ENCODE peak calls at places on chromosome 9, in seven cellular contexts. X is SK-N-SH, T is HepG2, V is K562, R is HCT116, S is GM12878, N is H1. I is an unnamed sample.

GRCh38 chr9:99046068-99046467 is 58.8 kb upstream of the TGFBR1 start:
- DNase-seq in X (no peak), T (no peak), V (no peak), R (no peak), S (no peak), N (no peak), I (peak)

GRCh38 chr9:135677641-135678168 is 14.6 kb downstream of the LCN9 start:
- DNase-seq in X (no peak), T (no peak), V (no peak), R (no peak), S (no peak), N (no peak), I (no peak)

GRCh38 chr9:130139251-130139650 is 33.0 kb upstream of the NCS1 start:
- DNase-seq in X (no peak), T (no peak), V (no peak), R (no peak), S (no peak), N (no peak), I (no peak)

GRCh38 chr9:135851748-135852147 is 55.6 kb downstream of the CAMSAP1 start:
- DNase-seq in X (no peak), T (no peak), V (no peak), R (no peak), S (no peak), N (no peak), I (no peak)

GRCh38 chr9:132411091-132411508 is 1.1 kb downstream of the CFAP77 start:
- DNase-seq in X (peak), T (peak), V (peak), R (peak), S (no peak), N (peak), I (peak)

GRCh38 chr9:29211681-29212589 is 1638.7 kb upstream of the C9orf72 start:
- DNase-seq in X (peak), T (peak), V (no peak), R (no peak), S (no peak), N (no peak), I (no peak)

GRCh38 chr9:136306691-136307208 is 2.9 kb upstream of the CCDC187 start:
- DNase-seq in X (peak), T (no peak), V (peak), R (no peak), S (no peak), N (no peak), I (no peak)

GRCh38 chr9:108035485-108035884 is 545.9 kb upstream of the KLF4 start:
- DNase-seq in X (no peak), T (no peak), V (no peak), R (no peak), S (no peak), N (no peak), I (no peak)

GRCh38 chr9:37209431-37210386 is 89.3 kb downstream of the ZCCHC7 start:
- DNase-seq in X (no peak), T (peak), V (peak), R (no peak), S (no peak), N (no peak), I (peak)

GRCh38 chr9:34589656-34590375 is at the start of gene CNTFR:
- DNase-seq in X (peak), T (no peak), V (peak), R (no peak), S (no peak), N (no peak), I (peak)

GRCh38 chr9:71669265-71669975 is 98.9 kb downstream of the CEMIP2 start:
- DNase-seq in X (no peak), T (no peak), V (no peak), R (no peak), S (no peak), N (no peak), I (no peak)

GRCh38 chr9:71783120-71783523 is 14.8 kb upstream of the CEMIP2 start:
- DNase-seq in X (no peak), T (peak), V (peak), R (no peak), S (no peak), N (no peak), I (no peak)

GRCh38 chr9:123679330-123679987 is 250.5 kb downstream of the DENND1A start:
- DNase-seq in X (peak), T (peak), V (no peak), R (no peak), S (peak), N (no peak), I (no peak)

DNA sequence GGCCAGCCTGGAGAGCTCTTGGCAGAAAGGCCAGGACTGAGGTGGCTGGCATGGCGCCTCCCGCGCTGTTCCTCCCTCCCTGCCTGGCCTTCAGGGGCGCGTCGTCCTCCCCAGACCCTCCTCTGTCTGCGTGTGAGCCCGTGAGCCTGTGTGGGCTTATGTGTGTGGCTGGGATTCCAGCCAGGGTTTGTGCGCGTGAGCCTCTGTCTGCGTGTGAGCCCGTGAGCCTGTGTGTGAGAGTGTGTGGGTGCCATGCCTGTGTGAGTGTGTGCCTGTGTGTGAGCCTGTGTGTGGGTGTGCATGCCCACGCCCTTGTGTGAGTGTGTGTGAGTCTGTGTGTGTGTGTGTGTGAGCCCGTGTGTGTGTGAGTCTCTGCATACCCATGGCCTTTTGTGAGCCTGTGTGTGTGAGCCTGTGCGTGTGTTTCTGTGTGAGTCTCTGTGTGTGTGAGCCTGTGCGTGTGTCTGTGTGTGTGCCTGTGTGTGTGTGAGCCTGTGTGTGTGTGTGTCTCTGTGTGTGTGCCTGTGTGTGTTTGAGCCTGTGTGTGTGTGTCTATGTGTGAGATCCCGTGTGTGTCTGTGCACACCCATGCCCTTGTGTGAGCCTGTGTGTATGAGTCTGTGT is 13.0 kb downstream of the RXRA start:
- DNase-seq in X (no peak), T (no peak), V (no peak), R (no peak), S (no peak), N (no peak), I (no peak)
- TF ChIP-seq JUND in X (no peak), T (no peak), V (no peak), R (no peak), S (no peak), N (no peak), I (no peak)

DNA sequence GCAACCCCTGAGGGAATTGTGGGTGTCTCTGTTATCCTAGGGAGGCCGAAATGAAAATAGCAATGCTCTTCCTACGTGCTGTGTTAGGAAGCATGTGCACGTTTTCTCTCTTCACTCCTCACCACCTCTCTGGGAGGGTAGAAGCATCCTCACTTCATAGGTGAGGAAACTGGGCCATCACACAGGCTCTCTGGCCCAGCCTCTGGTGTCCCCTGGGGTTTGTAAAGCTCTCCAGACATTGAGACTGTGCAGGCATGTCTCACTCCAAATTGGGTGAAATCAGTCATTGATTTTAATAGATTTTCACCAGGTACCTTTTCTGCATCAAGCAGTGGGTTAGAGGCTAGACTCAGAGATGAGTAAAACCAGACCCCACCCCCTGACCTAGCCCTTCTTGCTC is 221.8 kb downstream of the PBX3 start:
- DNase-seq in X (no peak), T (no peak), V (no peak), R (no peak), S (no peak), N (no peak), I (no peak)
- TF ChIP-seq JUND in X (no peak), T (no peak), V (no peak), R (no peak), S (no peak), N (no peak), I (no peak)

GRCh38 chr9:1721219-1721618 is 293.9 kb upstream of the SMARCA2 start:
- DNase-seq in X (no peak), T (no peak), V (no peak), R (no peak), S (no peak), N (no peak), I (no peak)
- TF ChIP-seq JUND in X (no peak), T (no peak), V (no peak), R (no peak), S (no peak), N (no peak), I (no peak)

GRCh38 chr9:109652971-109653370 is 127.0 kb upstream of the PALM2AKAP2 start:
- DNase-seq in X (peak), T (peak), V (no peak), R (no peak), S (no peak), N (no peak), I (peak)
- TF ChIP-seq JUND in X (no peak), T (no peak), V (no peak), R (no peak), S (no peak), N (peak), I (no peak)

GRCh38 chr9:91246842-91247241 is 114.9 kb downstream of the AUH start:
- DNase-seq in X (no peak), T (no peak), V (no peak), R (no peak), S (no peak), N (no peak), I (no peak)
- TF ChIP-seq JUND in X (no peak), T (no peak), V (no peak), R (no peak), S (no peak), N (no peak), I (no peak)

GRCh38 chr9:113567361-113568080 is 104.0 kb downstream of the RGS3 start:
- DNase-seq in X (no peak), T (no peak), V (no peak), R (no peak), S (no peak), N (no peak), I (no peak)

GRCh38 chr9:113564804-113565237 is 101.3 kb downstream of the RGS3 start:
- DNase-seq in X (peak), T (no peak), V (no peak), R (no peak), S (no peak), N (no peak), I (peak)

GRCh38 chr9:113568081-113568435 is 104.5 kb downstream of the RGS3 start:
- DNase-seq in X (no peak), T (no peak), V (no peak), R (no peak), S (no peak), N (no peak), I (no peak)

GRCh38 chr9:113566011-113566711 is 102.6 kb downstream of the RGS3 start:
- DNase-seq in X (no peak), T (no peak), V (no peak), R (no peak), S (no peak), N (no peak), I (no peak)

DNA sequence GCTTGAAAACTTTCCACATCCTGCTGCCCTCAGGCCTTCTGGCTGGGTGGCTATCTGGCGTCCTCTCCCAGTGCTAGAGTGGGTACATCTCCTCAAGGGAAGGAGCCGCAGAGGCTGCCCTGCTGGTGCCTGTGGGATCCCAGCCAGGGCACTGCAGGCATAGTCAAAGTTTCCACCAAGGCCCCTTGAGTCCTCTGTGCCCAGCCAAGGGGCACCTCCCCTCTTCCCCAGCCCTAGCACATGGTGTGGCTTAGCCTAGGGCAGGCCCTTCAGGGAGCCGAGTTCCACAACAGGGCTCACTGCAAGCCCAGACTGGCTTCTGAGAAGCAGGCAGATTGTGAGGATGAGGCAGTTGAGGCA is 103.2 kb downstream of the RGS3 start:
- DNase-seq in X (peak), T (no peak), V (no peak), R (no peak), S (no peak), N (no peak), I (no peak)
- TF ChIP-seq JUND in X (no peak), T (no peak), V (no peak), R (no peak), S (no peak), N (no peak), I (no peak)

DNA sequence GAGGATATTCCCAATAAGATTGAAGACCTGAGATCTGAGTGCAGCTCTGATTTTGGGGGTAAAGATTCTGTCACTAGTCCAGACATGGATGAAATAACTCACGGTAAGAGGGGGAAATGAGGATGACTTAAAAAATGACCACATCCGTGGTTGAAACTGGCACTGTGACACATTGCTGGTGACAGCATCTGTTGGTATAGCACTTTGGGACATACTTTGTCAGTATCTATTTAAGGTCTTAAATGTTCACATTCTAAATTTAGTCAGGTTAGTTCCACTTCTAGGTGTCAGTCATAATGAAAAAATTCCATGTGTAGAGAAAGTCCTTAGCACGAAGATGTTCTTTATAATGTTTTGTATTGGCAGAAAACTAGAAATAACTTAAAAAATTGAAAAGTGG is 70.9 kb downstream of the GAPVD1 start:
- DNase-seq in X (no peak), T (no peak), V (no peak), R (no peak), S (peak), N (no peak), I (no peak)
- TF ChIP-seq JUND in X (no peak), T (no peak), V (no peak), R (no peak), S (no peak), N (no peak), I (no peak)

DNA sequence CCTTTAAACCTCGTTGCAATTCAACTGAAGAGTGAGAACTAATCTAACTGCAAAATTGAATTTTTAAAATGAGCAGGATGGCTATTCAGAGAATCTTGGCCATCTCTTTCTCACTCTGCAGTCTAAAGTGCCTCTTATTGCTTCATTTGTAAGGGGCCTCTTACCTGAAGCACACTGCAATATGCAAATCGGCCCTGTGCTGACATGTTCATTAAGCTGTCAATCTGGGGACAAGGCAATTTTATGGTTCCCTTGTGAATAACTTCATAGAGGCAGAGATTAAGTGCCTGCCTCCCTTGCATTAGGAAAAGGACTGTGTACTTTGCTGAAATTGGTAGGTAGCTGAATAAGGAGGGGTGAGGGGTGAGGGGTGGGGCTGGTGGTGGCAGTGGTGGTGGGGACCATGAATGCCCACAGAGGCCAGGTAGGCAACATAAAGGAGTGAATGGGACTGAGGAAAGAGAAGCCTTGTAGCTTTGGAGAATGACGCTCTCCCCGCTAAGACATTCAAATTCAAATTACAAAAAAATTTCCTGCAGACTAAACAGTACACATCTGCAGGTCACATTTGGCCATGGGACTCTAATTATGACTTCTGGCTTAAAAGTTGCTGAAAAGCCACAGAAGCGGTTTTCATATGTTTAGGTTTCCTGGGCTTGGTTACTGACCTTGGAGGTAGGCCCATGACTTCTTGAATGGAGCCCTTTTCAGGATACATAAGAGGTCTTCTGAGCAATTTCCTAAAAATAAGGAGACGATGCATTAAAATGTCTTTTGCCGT is 25.0 kb downstream of the TNFSF8 start:
- DNase-seq in X (no peak), T (no peak), V (no peak), R (no peak), S (no peak), N (no peak), I (no peak)
- TF ChIP-seq JUND in X (no peak), T (no peak), V (no peak), R (no peak), S (no peak), N (no peak), I (no peak)

GRCh38 chr9:91817106-91817492 is 132.9 kb downstream of the ROR2 start:
- DNase-seq in X (no peak), T (no peak), V (no peak), R (no peak), S (no peak), N (no peak), I (no peak)

GRCh38 chr9:91816356-91816755 is 133.7 kb downstream of the ROR2 start:
- DNase-seq in X (no peak), T (no peak), V (no peak), R (no peak), S (no peak), N (no peak), I (no peak)

GRCh38 chr9:91818647-91819403 is 131.2 kb downstream of the ROR2 start:
- DNase-seq in X (no peak), T (no peak), V (no peak), R (no peak), S (no peak), N (no peak), I (no peak)

GRCh38 chr9:91818226-91818587 is 131.8 kb downstream of the ROR2 start:
- DNase-seq in X (no peak), T (no peak), V (no peak), R (no peak), S (no peak), N (no peak), I (no peak)

DNA sequence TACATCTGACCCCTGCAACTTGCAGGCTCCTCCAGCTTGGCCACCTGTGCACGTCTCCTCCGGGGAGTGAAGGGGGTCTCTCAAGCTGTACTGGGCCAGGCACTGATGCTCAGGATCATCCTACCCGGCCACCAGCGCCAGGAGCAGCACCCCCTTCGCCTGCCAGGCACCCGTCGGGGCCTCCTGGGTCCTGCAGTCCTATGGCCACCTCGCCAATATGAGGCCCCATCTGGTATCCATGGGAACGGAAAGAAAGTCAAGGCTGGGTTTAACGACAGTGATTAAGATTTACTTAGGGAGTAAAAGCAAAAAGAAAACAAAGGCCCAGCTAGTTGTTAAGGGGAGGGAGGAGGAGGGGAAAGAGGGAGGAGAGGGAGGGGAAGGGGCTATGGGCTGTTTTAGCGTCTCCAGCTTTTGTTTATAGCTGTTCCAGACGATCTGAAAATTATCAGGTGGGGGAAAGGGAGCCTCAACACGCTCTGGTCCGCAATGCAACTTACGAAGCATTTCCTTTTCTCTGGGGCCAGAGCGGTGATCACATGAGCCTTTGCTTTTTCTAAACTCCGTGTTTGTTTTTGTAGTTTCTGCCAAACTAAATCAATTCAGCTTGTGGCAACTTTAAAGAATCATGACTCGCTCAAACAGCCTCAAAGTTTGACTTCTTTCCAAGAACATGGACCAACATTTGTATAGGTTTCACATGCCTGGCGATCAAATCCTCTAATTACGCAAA is 132.4 kb downstream of the ROR2 start:
- DNase-seq in X (no peak), T (no peak), V (no peak), R (no peak), S (no peak), N (no peak), I (no peak)
- TF ChIP-seq JUND in X (no peak), T (no peak), V (no peak), R (no peak), S (no peak), N (no peak), I (no peak)

I was measured in T47D.